ENCODE peak calls at places on chromosomes 7 and 10, in four cellular contexts. P, W, I and H are unnamed samples.
A peak's percentile ranks its signal among the peaks of the same experiment; 100 is the strongest.

GRCh38 chr7:89666436-89666835 is 487.8 kb upstream of the STEAP1 start:
- DNase-seq in P (no peak), W (no peak), I (no peak), H (no peak)

GRCh38 chr10:109187677-109188076 is 735.6 kb downstream of the XPNPEP1 start:
- DNase-seq in P (no peak), W (peak; percentile 31), I (no peak), H (no peak)

GRCh38 chr10:35780970-35781642 is 139.0 kb upstream of the FZD8 start:
- DNase-seq in P (no peak), W (no peak), I (peak; percentile 82), H (no peak)

GRCh38 chr10:85946713-85947326 is 419.8 kb downstream of the GRID1 start:
- DNase-seq in P (peak; percentile 18), W (no peak), I (no peak), H (no peak)

GRCh38 chr7:98836811-98837631 is 32.8 kb downstream of the TMEM130 start:
- DNase-seq in P (peak; percentile 67), W (peak; percentile 27), I (peak; percentile 51), H (no peak)

GRCh38 chr7:116122972-116123595 is 87.3 kb upstream of the TES start:
- DNase-seq in P (peak; percentile 21), W (peak; percentile 76), I (peak; percentile 55), H (no peak)

GRCh38 chr10:36366843-36367242 is 724.7 kb upstream of the FZD8 start:
- DNase-seq in P (no peak), W (no peak), I (no peak), H (no peak)

GRCh38 chr7:96833701-96834453 is 124.2 kb upstream of the SEM1 start:
- DNase-seq in P (no peak), W (peak; percentile 34), I (peak; percentile 71), H (no peak)

GRCh38 chr7:1721047-1721687 is 51.1 kb downstream of the ELFN1 start:
- DNase-seq in P (no peak), W (no peak), I (no peak), H (no peak)

DNA sequence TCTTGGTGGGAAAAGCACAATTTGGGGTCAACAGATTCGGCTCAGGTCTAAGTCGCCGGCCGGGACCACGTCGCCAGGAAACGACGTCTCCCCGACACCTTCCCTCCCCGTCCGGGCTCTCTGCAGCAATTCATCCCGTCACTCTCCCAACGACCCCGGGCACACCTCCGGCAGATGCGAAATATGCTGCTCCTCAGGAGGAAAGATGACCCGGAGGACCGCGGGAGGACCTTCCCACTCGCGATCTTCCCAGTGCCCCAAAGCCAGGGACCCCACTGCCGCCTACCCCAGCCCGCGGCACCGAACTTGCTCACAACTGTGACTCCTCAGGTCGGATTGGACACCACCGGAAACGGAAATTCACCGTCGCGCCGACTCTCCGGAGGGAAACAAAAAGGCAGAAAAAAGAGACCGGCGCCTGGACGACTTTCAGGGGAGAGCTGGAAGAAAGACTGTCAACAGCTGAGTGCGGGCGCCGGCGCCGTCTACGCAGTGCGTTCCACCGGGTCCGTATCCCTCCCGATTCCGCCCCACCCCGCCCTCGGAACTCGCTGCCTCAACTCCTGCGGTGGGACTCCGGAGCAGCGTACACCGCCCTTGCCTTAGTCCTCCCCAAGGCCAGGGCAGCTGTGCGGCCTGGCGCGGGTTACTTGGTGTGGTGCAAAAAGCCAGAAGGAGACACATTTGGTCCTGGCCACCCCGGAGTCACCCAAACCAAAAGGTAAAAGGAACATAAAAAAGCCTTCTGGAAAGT is 13.8 kb upstream of the SEC24C start:
- DNase-seq in P (peak; percentile 82), W (peak; percentile 92), I (peak; percentile 100), H (no peak)
- TF ChIP-seq EZH2 in P (no peak), W (no peak), I (no peak), H (no peak)

GRCh38 chr10:93917814-93918213 is 24.0 kb downstream of the SLC35G1 start:
- DNase-seq in P (no peak), W (no peak), I (no peak), H (no peak)
- H3K27ac ChIP-seq in P (no peak overlapping the region), W (no peak overlapping the region), I (no peak overlapping the region), H (no peak overlapping the region)

GRCh38 chr10:101144053-101144452 is 13.0 kb downstream of the TLX1 start:
- DNase-seq in P (no peak), W (no peak), I (no peak), H (no peak)
- TF ChIP-seq EZH2 in P (no peak), W (no peak), I (no peak), H (no peak)

DNA sequence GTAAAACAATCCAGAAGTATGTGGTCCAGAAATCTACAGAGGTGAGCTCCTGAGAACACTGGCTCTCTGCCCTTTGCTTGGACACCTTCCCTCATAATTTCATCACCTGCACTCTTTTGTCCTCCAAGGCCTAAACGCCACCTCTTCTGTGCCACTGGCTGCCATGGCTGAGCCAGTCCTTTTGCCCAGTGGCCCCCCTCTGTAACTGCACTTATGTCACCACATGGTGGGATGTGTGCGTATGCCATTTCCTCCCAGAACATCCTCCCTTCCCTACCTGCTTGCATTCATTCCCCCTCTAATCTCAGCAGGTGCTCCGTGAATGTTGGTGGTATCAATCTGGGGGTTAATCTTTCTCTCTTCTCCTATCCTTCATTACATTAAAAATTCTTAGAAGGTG is 17.3 kb upstream of the DUSP5 start:
- DNase-seq in P (no peak), W (no peak), I (no peak), H (no peak)
- H3K27ac ChIP-seq in P (no peak overlapping the region), W (no peak overlapping the region), I (no peak overlapping the region), H (no peak overlapping the region)

GRCh38 chr10:93911865-93912264 is 18.1 kb downstream of the SLC35G1 start:
- DNase-seq in P (no peak), W (no peak), I (no peak), H (no peak)
- TF ChIP-seq EZH2 in P (no peak), W (no peak), I (no peak), H (no peak)

DNA sequence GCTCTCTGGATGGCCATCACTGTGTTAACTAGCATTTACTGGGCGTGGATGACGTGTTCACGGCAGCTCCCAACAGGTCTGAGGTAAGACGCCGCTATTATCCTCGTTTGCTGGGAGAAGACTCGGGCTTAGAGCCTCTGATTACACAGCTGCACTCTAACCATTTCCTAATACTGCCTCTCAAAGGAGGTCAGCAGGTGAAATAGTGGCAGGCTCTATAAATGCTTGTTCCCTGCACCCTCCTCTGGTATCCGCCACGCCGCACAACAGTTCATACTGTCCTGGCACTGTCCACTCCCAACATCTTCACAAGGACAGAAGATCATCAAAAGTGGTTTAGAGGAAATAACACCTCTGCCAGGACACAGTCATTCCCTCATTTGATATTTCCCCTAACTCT is 28.3 kb downstream of the HIPK2 start:
- DNase-seq in P (no peak), W (no peak), I (no peak), H (no peak)
- H3K27ac ChIP-seq in P (no peak overlapping the region), W (no peak overlapping the region), I (no peak overlapping the region), H (no peak overlapping the region)